ENCODE peak calls at places on chromosomes 3 and 15, in five cellular contexts. D is NCI-H2107; S is iPS-NIHi11; Z is stimulated activated CD8-positive, alpha-beta memory T cell treated with anti-CD3 and anti-CD28 coated beads, Interleukin-4, amount 100 ng/mL, for 48 hours; O is C1 segment of cervical spinal cord. F is an unnamed sample.

GRCh38 chr15:85485956-85486567 is 105.7 kb downstream of the AKAP13 start:
- DNase-seq in S (peak; percentile 86), D (no peak), Z (peak; percentile 68), O (no peak), F (peak; percentile 54)

GRCh38 chr3:71443332-71443731 is 140.2 kb downstream of the FOXP1 start:
- DNase-seq in S (no peak), Z (peak; percentile 23), D (no peak), O (no peak), F (no peak)

GRCh38 chr3:117356296-117356695 is 646.7 kb downstream of the TUSC7 start:
- DNase-seq in D (no peak), S (peak; percentile 20), O (no peak), Z (no peak), F (no peak)

GRCh38 chr3:115146032-115146417 is 1.1 kb downstream of the ZBTB20 start:
- DNase-seq in O (peak; percentile 7), S (peak; percentile 13), Z (peak; percentile 46), D (peak; percentile 44), F (no peak)

GRCh38 chr15:39579487-39580116 is 1.3 kb upstream of the THBS1 start:
- DNase-seq in S (peak; percentile 79), O (peak; percentile 20), D (no peak), Z (no peak), F (peak; percentile 95)

GRCh38 chr3:159604151-159604581 is 384.5 kb upstream of the IL12A start:
- DNase-seq in D (no peak), Z (no peak), S (no peak), O (no peak), F (no peak)

GRCh38 chr15:41841131-41841530 is 2.5 kb downstream of the PLA2G4B start:
- DNase-seq in D (no peak), O (no peak), S (no peak), Z (no peak), F (no peak)

GRCh38 chr3:87311309-87311708 is 34.9 kb upstream of the POU1F1 start:
- DNase-seq in O (no peak), S (no peak), D (no peak), Z (no peak), F (no peak)

GRCh38 chr3:161415506-161416231 is 44.4 kb upstream of the SPTSSB start:
- DNase-seq in S (no peak), D (no peak), Z (no peak), O (no peak), F (no peak)

GRCh38 chr3:153903430-153903829 is 217.8 kb upstream of the ARHGEF26 start:
- DNase-seq in Z (no peak), O (no peak), D (no peak), S (peak; percentile 22), F (peak; percentile 23)